ENCODE peak calls at places on chromosomes 16 and 17, in eight cellular contexts. X, K, I, P, Q, B, A and Z are unnamed samples. For H3K27me3, the result is how much of the 10 kb centered on the place peaks cover.

GRCh38 chr17:74502866-74503265 is 28.4 kb downstream of the CD300LB start:
- DNase-seq in X (no peak), K (no peak), I (no peak), P (no peak), Q (no peak), B (no peak), A (no peak), Z (no peak)

GRCh38 chr16:28210979-28211505 is 723 bp downstream of the XPO6 start:
- DNase-seq in X (peak), K (peak), I (peak), P (peak), Q (peak), B (peak), A (peak), Z (peak)

GRCh38 chr17:82333279-82334171 is at the start of gene SECTM1:
- DNase-seq in X (peak), K (no peak), I (peak), P (no peak), Q (no peak), B (peak), A (peak), Z (peak)

GRCh38 chr17:76597156-76598003 is 11.7 kb upstream of the ST6GALNAC2 start:
- DNase-seq in X (no peak), K (no peak), I (no peak), P (no peak), Q (no peak), B (no peak), A (no peak), Z (no peak)

GRCh38 chr17:39652635-39653315 is 12.4 kb upstream of the TCAP start:
- DNase-seq in X (no peak), K (no peak), I (no peak), P (no peak), Q (no peak), B (no peak), A (no peak), Z (no peak)

GRCh38 chr17:59649886-59650285 is 30.2 kb downstream of the CLTC start:
- DNase-seq in X (no peak), K (no peak), I (no peak), P (no peak), Q (no peak), B (no peak), A (peak), Z (no peak)

GRCh38 chr17:18156171-18156975 is 27.3 kb upstream of the ALKBH5 start:
- DNase-seq in X (no peak), K (peak), I (no peak), P (no peak), Q (no peak), B (no peak), A (no peak), Z (no peak)

GRCh38 chr16:91484-91883 is 13.5 kb downstream of the MPG start:
- DNase-seq in X (no peak), K (peak), I (peak), P (no peak), Q (no peak), B (peak), A (no peak), Z (no peak)

GRCh38 chr17:14793237-14793636 is 471.9 kb downstream of the PMP22 start:
- DNase-seq in X (no peak), K (peak), I (no peak), P (no peak), Q (no peak), B (no peak), A (peak), Z (no peak)

GRCh38 chr17:10754109-10754508 is 24.3 kb upstream of the TMEM220 start:
- DNase-seq in X (no peak), K (peak), I (no peak), P (no peak), Q (no peak), B (peak), A (peak), Z (no peak)

GRCh38 chr17:57256708-57257112 is 387 bp downstream of the MSI2 start:
- DNase-seq in X (no peak), K (peak), I (no peak), P (no peak), Q (no peak), B (peak), A (no peak), Z (peak)

GRCh38 chr17:73066148-73066884 is 26.2 kb downstream of the SLC39A11 start:
- DNase-seq in X (no peak), K (no peak), I (no peak), P (no peak), Q (no peak), B (no peak), A (peak), Z (no peak)

GRCh38 chr17:29444589-29444988 is 54.4 kb downstream of the TAOK1 start:
- DNase-seq in X (no peak), K (peak), I (no peak), P (no peak), Q (peak), B (no peak), A (peak), Z (no peak)

GRCh38 chr16:89360760-89361435 is 129.5 kb downstream of the ANKRD11 start:
- DNase-seq in X (no peak), K (no peak), I (no peak), P (no peak), Q (no peak), B (no peak), A (no peak), Z (peak)

GRCh38 chr17:48412841-48413240 is 17.2 kb downstream of the SKAP1 start:
- DNase-seq in X (no peak), K (no peak), I (no peak), P (no peak), Q (no peak), B (no peak), A (no peak), Z (no peak)

GRCh38 chr17:28145348-28145747 is 102.9 kb downstream of the NLK start:
- DNase-seq in X (no peak), K (no peak), I (no peak), P (no peak), Q (peak), B (no peak), A (peak), Z (no peak)

GRCh38 chr17:75549246-75550138 is 24.0 kb downstream of the LLGL2 start:
- DNase-seq in X (no peak), K (no peak), I (no peak), P (no peak), Q (no peak), B (no peak), A (no peak), Z (peak)

DNA sequence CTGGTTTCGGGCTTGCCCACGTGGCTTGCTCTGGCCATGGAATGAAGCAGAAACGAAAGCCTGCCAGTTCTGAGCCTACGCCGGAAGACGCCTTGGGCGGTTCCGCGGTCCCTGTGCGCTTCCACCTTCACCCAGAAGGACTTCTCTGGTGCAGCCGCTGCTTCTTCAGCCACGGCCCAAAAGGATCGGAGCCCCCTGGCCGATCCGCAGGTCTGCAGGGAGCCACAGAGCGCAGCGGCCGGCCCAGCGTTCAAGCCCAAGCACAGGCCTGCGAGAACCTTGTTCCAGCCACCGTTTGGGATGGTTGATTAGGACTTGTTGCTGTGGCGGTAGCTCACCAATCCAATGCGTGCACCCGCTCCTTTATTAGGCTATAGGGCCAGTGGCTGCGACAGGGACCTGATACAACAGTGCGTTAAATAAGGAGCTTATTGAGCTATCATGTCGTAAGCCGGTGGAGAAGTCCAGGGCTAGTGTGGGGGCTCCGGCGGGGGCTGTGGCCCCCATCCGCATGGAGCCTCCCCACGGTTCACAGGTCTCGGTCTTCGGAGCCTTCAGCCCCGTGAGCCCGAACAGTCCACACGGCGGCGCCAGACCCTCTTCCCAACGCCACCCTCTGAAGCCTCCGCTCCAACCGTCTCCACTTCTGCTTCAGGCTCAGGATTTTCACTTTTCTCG is 10.2 kb upstream of the MPP2 start:
- DNase-seq in X (peak), K (peak), I (no peak), P (no peak), Q (no peak), B (no peak), A (peak), Z (no peak)
- TF ChIP-seq CTCF in X (no peak), K (peak), I (peak), P (peak), Q (peak), B (no peak), A (peak), Z (peak)

GRCh38 chr16:86222965-86223551 is 287.3 kb upstream of the FOXF1 start:
- DNase-seq in X (no peak), K (peak), I (no peak), P (no peak), Q (peak), B (no peak), A (peak), Z (no peak)
- H3K27me3 ChIP-seq in X (under half), K (under half), I (under half), P (under half), Q (under half), B (under half), A (under half), Z (under half)

DNA sequence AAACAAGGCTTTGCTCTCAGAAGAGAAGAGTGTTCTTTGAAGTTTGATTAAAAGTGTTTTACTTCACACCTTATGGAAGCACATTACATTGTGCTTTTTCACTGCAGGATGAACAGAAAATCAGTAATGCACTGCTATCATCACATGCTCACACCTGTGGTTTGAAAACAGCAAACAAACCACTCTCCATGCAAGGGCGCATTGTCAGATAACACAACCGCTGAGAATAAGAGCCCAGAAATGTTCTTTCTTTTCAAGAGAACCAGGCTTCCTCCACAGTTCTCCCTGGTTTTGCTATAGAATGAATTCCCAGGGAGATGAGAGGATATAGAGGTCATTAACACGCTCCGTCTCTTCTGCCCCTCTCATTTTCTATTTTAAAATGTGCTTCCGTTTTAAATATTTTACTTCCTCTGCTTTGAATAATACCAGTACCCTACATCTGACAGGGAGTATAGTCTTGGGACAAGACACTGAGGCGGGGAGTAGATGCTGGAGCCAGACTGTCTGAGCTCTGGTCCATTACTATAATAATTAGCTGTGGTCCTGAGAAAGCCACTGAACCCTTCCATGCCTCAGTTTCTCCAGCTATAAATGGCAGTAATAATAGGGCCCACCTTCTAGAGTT is 71.6 kb downstream of the CDK5R1 start:
- DNase-seq in X (no peak), K (no peak), I (no peak), P (no peak), Q (no peak), B (no peak), A (no peak), Z (no peak)
- H3K27ac ChIP-seq in X (no peak), K (no peak), I (no peak), P (no peak), Q (no peak), B (no peak), A (no peak), Z (no peak)

GRCh38 chr16:74304164-74304834 is 7.7 kb downstream of the PSMD7 start:
- DNase-seq in X (no peak), K (no peak), I (no peak), P (no peak), Q (no peak), B (no peak), A (no peak), Z (no peak)
- TF ChIP-seq CTCF in X (no peak), K (peak), I (no peak), P (no peak), Q (peak), B (peak), A (peak), Z (no peak)

GRCh38 chr16:51124896-51125295 is 26.2 kb downstream of the SALL1 start:
- DNase-seq in X (no peak), K (no peak), I (no peak), P (no peak), Q (no peak), B (no peak), A (no peak), Z (no peak)
- H3K27me3 ChIP-seq in X (under half), K (under half), I (under half), P (under half), Q (under half), B (under half), A (under half), Z (half or more)

DNA sequence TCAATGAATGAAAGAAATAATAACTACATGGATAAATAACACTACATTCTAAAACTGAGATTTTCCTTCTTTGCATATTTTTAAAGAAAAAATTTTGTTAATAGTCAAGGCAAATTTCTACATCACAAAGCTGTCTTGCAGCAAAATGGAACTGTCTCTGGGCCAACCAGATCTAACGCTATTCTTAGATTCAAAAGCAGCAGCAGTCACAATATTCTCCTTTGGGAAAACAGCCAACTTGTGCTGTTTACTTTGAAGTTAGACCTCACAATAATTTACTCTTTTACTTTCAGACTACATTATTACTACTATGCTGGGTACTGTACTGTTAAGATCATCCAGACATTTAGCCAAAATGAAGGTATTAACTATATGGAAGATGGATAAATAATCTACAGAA is 189.1 kb downstream of the CEP112 start:
- DNase-seq in X (no peak), K (peak), I (no peak), P (no peak), Q (no peak), B (no peak), A (peak), Z (no peak)
- H3K27ac ChIP-seq in X (no peak), K (no peak), I (no peak), P (no peak), Q (no peak), B (no peak), A (no peak), Z (no peak)

GRCh38 chr16:66673691-66674090 is 22.9 kb downstream of the CMTM4 start:
- DNase-seq in X (no peak), K (no peak), I (no peak), P (no peak), Q (no peak), B (no peak), A (no peak), Z (no peak)
- TF ChIP-seq CTCF in X (no peak), K (no peak), I (no peak), P (no peak), Q (no peak), B (no peak), A (no peak), Z (no peak)

GRCh38 chr17:37737081-37737480 is 7.8 kb downstream of the HNF1B start:
- DNase-seq in X (no peak), K (peak), I (no peak), P (no peak), Q (no peak), B (no peak), A (no peak), Z (no peak)
- H3K27me3 ChIP-seq in X (under half), K (under half), I (under half), P (under half), Q (under half), B (half or more), A (under half), Z (under half)

DNA sequence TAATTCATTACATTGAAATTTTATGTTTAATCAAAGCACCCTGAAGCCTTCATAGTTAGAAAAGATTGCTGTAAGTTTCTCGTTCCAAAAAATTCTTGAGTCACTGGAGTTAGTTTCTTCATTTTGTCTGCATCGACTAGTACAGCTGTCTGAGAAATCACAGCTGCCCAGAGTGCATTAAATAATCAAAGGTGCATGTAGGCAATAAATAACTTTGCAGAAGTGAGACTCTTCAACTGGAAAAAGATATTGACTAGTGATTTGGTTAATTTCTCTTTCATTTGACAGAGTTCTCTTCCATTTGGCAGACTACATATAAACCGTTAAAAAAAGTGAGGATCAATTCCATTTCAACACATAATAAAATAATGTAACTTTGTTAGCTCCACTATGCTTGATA is 234.0 kb downstream of the CNTNAP4 start:
- DNase-seq in X (no peak), K (no peak), I (no peak), P (no peak), Q (no peak), B (no peak), A (no peak), Z (no peak)
- H3K27ac ChIP-seq in X (no peak), K (no peak), I (no peak), P (no peak), Q (no peak), B (no peak), A (no peak), Z (no peak)